ENCODE peak calls at places on chromosomes 6 and 20, in five cellular contexts. S is HepG2, J is A549, M is K562, L is GM12878. T is an unnamed sample.

GRCh38 chr6:135002229-135002844 is 52.3 kb downstream of the HBS1L start:
- DNase-seq in J (peak; percentile 5), L (no peak), M (peak; percentile 37), S (peak; percentile 12), T (peak; percentile 45)

GRCh38 chr6:143575440-143575839 is 63.9 kb upstream of the FUCA2 start:
- DNase-seq in M (peak; percentile 85), S (peak; percentile 83), L (peak; percentile 27), J (peak; percentile 77), T (peak; percentile 78)

GRCh38 chr6:1055015-1055921 is 256.6 kb upstream of the FOXQ1 start:
- DNase-seq in S (peak; percentile 100), M (no peak), L (no peak), J (no peak), T (no peak)

GRCh38 chr6:107116923-107117417 is 1.7 kb upstream of the BEND3 start:
- DNase-seq in L (no peak), J (no peak), S (no peak), M (no peak), T (no peak)

GRCh38 chr20:46347831-46348230 is 39.5 kb upstream of the CDH22 start:
- DNase-seq in M (no peak), L (no peak), J (no peak), S (no peak), T (no peak)

GRCh38 chr6:39777661-39778060 is 14.5 kb upstream of the DAAM2 start:
- DNase-seq in L (no peak), J (no peak), M (no peak), S (no peak), T (no peak)

GRCh38 chr6:52152692-52153091 is 33.5 kb upstream of the IL17A start:
- DNase-seq in L (no peak), S (no peak), J (no peak), M (peak; percentile 3), T (no peak)

GRCh38 chr6:168428052-168428829 is 12.7 kb upstream of the SMOC2 start:
- DNase-seq in J (no peak), S (no peak), L (no peak), M (no peak), T (no peak)

GRCh38 chr6:117477988-117478852 is 4.3 kb upstream of the DCBLD1 start:
- DNase-seq in L (no peak), J (peak; percentile 43), S (peak; percentile 97), M (peak; percentile 70), T (peak; percentile 43)

GRCh38 chr6:53464942-53465460 is 79.9 kb downstream of the GCLC start:
- DNase-seq in J (no peak), M (no peak), L (no peak), S (no peak), T (no peak)

GRCh38 chr6:109298605-109299004 is 83.7 kb downstream of the CD164 start:
- DNase-seq in M (no peak), S (no peak), L (no peak), J (no peak), T (no peak)

GRCh38 chr20:24332956-24333355 is 136.5 kb upstream of the SYNDIG1 start:
- DNase-seq in S (no peak), J (no peak), M (no peak), L (no peak), T (no peak)

GRCh38 chr6:53306819-53307347 is 41.9 kb downstream of the ELOVL5 start:
- DNase-seq in M (no peak), L (peak; percentile 79), J (peak; percentile 14), S (peak; percentile 89), T (peak; percentile 30)

GRCh38 chr6:39077882-39078594 is 29.5 kb downstream of the GLP1R start:
- DNase-seq in J (no peak), S (no peak), L (no peak), M (no peak), T (no peak)

GRCh38 chr20:1225729-1226313 is at the start of gene RAD21L1:
- DNase-seq in M (peak; percentile 83), L (no peak), J (peak; percentile 87), S (no peak), T (peak; percentile 50)

GRCh38 chr6:155408981-155409380 is 46.7 kb downstream of the NOX3 start:
- DNase-seq in S (no peak), J (no peak), M (no peak), L (no peak), T (no peak)

GRCh38 chr6:92757926-92758325 is 661.4 kb downstream of the EPHA7 start:
- DNase-seq in S (no peak), M (no peak), L (no peak), J (no peak), T (no peak)

GRCh38 chr6:43125119-43125518 is 46.0 kb upstream of the SRF start:
- DNase-seq in J (no peak), M (no peak), L (no peak), S (peak; percentile 31), T (no peak)

DNA sequence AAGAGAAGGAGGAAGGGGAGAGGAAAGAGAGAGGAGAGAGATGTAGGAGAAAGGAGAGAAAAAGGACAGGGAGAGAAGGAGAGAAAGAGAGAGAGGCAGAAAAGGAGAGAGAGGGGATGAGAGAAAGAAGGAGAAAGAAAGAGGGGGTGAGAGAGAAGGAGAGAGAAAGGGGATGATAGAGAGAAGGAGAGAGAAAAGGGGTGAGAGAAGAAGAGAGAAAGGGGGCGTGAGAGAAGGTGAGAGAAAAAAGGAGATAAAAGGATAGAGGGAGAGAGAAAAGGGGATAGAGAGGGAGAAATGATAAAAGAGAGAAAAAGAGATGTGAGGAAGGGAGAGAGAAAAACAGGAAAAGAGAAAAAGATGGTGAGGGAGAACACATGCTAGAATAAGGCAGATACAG is 933.4 kb downstream of the KIF16B start:
- DNase-seq in S (no peak), M (no peak), L (no peak), J (no peak), T (no peak)
- H3K4me1 ChIP-seq in S (no peaks in the 10 kb centered on the region), M (no peaks in the 10 kb centered on the region), L (no peaks in the 10 kb centered on the region), J (no peaks in the 10 kb centered on the region), T (peaks cover 5% of the 10 kb centered on the region)

GRCh38 chr20:62339647-62340062 is 27.5 kb downstream of the LAMA5 start:
- DNase-seq in M (no peak), J (no peak), L (peak; percentile 89), S (no peak), T (no peak)
- TF ChIP-seq MYC in M (no peak), J (no peak), L (no peak), S (no peak), T (no peak)

GRCh38 chr6:116278478-116278822 is 1.3 kb downstream of the TSPYL1 start:
- DNase-seq in J (no peak), S (no peak), L (no peak), M (peak; percentile 22), T (no peak)
- H3K4me1 ChIP-seq in J (peaks cover 36% of the 10 kb centered on the region), S (peaks cover 49% of the 10 kb centered on the region), L (no peaks in the 10 kb centered on the region), M (peaks cover 9% of the 10 kb centered on the region), T (peaks cover 37% of the 10 kb centered on the region)

DNA sequence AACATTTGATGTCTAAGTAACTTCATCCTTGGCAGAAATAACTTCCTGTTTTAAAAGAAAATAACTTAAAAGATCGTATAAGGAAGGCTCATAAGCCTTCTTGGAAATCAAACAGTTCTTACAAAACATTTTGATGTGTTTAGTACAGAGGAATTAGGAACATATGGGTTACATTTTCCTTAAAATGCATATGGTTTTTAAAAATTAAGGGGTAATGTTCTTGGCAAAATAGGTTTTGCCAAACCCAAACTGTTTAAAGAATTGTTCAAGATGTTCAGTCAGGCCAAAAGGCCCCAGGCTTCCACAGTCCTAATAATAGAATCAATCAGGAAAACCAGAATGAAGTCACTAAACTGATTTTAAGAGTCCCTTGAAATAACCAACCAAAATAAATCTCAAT is 142.7 kb upstream of the SLC35B3 start:
- DNase-seq in J (no peak), M (no peak), L (no peak), S (no peak), T (no peak)
- TF ChIP-seq MYC in J (no peak), M (no peak), L (no peak), S (no peak), T (no peak)

GRCh38 chr20:23003077-23003476 is 32.0 kb upstream of the SSTR4 start:
- DNase-seq in M (no peak), J (no peak), L (no peak), S (no peak), T (no peak)
- H3K4me1 ChIP-seq in M (no peaks in the 10 kb centered on the region), J (peaks cover 29% of the 10 kb centered on the region), L (no peaks in the 10 kb centered on the region), S (no peaks in the 10 kb centered on the region), T (no peaks in the 10 kb centered on the region)

DNA sequence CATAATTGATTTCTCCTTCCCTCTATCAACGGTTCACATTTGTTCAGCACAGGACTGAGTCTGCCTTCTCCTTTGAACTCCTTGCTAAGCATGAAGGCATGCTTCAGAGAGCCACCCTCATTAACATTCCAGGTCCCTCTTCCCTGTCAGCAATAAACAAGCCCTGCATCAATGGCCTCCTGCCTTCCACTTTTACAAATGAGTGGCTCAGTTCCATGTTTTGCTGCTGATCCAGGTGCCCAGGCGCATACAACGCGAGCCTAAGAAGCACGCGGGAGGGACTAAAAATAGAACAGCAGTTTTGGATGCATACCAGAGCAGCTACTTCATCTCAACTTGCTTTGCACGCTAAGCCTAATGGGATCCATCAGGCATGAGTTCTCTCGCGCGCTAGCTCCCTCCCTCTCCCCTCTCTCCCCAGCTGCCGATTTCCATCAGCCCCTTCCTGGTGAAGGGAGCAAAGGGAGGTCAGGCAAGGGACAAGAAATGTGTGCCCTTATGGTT is 53.4 kb downstream of the TRAF3IP2 start:
- DNase-seq in L (no peak), S (no peak), M (peak; percentile 25), J (no peak), T (peak; percentile 89)
- TF ChIP-seq MYC in L (no peak), S (no peak), M (no peak), J (no peak), T (no peak)

GRCh38 chr6:2966347-2966746 is 5.0 kb downstream of the SERPINB6 start:
- DNase-seq in S (no peak), J (no peak), M (peak; percentile 81), L (no peak), T (no peak)
- H3K4me1 ChIP-seq in S (peaks cover 39% of the 10 kb centered on the region), J (peaks cover 23% of the 10 kb centered on the region), M (peaks cover 66% of the 10 kb centered on the region), L (no peaks in the 10 kb centered on the region), T (peaks cover 7% of the 10 kb centered on the region)

GRCh38 chr20:48294196-48294595 is 508.9 kb upstream of the SULF2 start:
- DNase-seq in M (no peak), S (no peak), L (no peak), J (no peak), T (peak; percentile 59)
- TF ChIP-seq MYC in M (no peak), S (no peak), L (no peak), J (no peak), T (peak; percentile 17)